ENCODE peak calls at places on chromosomes 5 and 9, in seven cellular contexts. One of them, this sample, is unnamed. For H3K36me3 and H3K9me3, the result is how much of the 10 kb centered on the place peaks cover.

GRCh38 chr9:22147818-22148573 is 138.9 kb upstream of the CDKN2B start:
- DNase-seq in HepG2: peak
- DNase-seq in mesenchymal stem cell: peak
- DNase-seq in upper lobe of left lung: no peak
- DNase-seq in fibroblast of lung: peak
- DNase-seq in neural progenitor cell: no peak
- DNase-seq in ovary: no peak
- DNase-seq in this sample: peak

GRCh38 chr5:139470821-139471300 is at the start of gene SMIM33:
- DNase-seq in neural progenitor cell: no peak
- DNase-seq in ovary: no peak
- DNase-seq in HepG2: no peak
- DNase-seq in mesenchymal stem cell: no peak
- DNase-seq in upper lobe of left lung: peak
- DNase-seq in fibroblast of lung: no peak
- DNase-seq in this sample: peak

GRCh38 chr9:20884985-20885593 is 146.4 kb downstream of the HACD4 start:
- DNase-seq in mesenchymal stem cell: peak
- DNase-seq in HepG2: peak
- DNase-seq in neural progenitor cell: peak
- DNase-seq in upper lobe of left lung: no peak
- DNase-seq in ovary: peak
- DNase-seq in fibroblast of lung: peak
- DNase-seq in this sample: peak

GRCh38 chr5:67268233-67269011 is 71.8 kb upstream of the CD180 start:
- DNase-seq in neural progenitor cell: peak
- DNase-seq in fibroblast of lung: peak
- DNase-seq in mesenchymal stem cell: peak
- DNase-seq in HepG2: peak
- DNase-seq in ovary: peak
- DNase-seq in upper lobe of left lung: peak
- DNase-seq in this sample: no peak

GRCh38 chr5:126658526-126658925 is 57.8 kb downstream of the PHAX start:
- DNase-seq in fibroblast of lung: no peak
- DNase-seq in mesenchymal stem cell: peak
- DNase-seq in upper lobe of left lung: no peak
- DNase-seq in HepG2: no peak
- DNase-seq in neural progenitor cell: peak
- DNase-seq in ovary: no peak
- DNase-seq in this sample: no peak

GRCh38 chr5:105503950-105504349 is 1941.4 kb upstream of the NUDT12 start:
- DNase-seq in neural progenitor cell: no peak
- DNase-seq in fibroblast of lung: peak
- DNase-seq in HepG2: no peak
- DNase-seq in ovary: no peak
- DNase-seq in upper lobe of left lung: no peak
- DNase-seq in mesenchymal stem cell: no peak
- DNase-seq in this sample: no peak

GRCh38 chr9:89536145-89536574 is 38.2 kb upstream of the SEMA4D start:
- DNase-seq in neural progenitor cell: no peak
- DNase-seq in fibroblast of lung: no peak
- DNase-seq in mesenchymal stem cell: no peak
- DNase-seq in upper lobe of left lung: no peak
- DNase-seq in ovary: no peak
- DNase-seq in HepG2: no peak
- DNase-seq in this sample: no peak

GRCh38 chr9:133564451-133564850 is 29.9 kb downstream of the ADAMTSL2 start:
- DNase-seq in neural progenitor cell: no peak
- DNase-seq in mesenchymal stem cell: peak
- DNase-seq in HepG2: no peak
- DNase-seq in upper lobe of left lung: no peak
- DNase-seq in fibroblast of lung: no peak
- DNase-seq in ovary: no peak
- DNase-seq in this sample: no peak

GRCh38 chr9:82513976-82514735 is 525.6 kb downstream of the SPATA31D1 start:
- DNase-seq in HepG2: no peak
- DNase-seq in ovary: no peak
- DNase-seq in upper lobe of left lung: no peak
- DNase-seq in neural progenitor cell: no peak
- DNase-seq in fibroblast of lung: peak
- DNase-seq in mesenchymal stem cell: no peak
- DNase-seq in this sample: no peak

GRCh38 chr5:109146611-109147010 is 263.2 kb downstream of the PJA2 start:
- DNase-seq in HepG2: no peak
- DNase-seq in mesenchymal stem cell: no peak
- DNase-seq in fibroblast of lung: peak
- DNase-seq in upper lobe of left lung: no peak
- DNase-seq in neural progenitor cell: no peak
- DNase-seq in ovary: no peak
- DNase-seq in this sample: no peak

GRCh38 chr9:116271307-116271706 is 117.7 kb downstream of the PAPPA start:
- DNase-seq in mesenchymal stem cell: no peak
- DNase-seq in ovary: no peak
- DNase-seq in HepG2: no peak
- DNase-seq in upper lobe of left lung: no peak
- DNase-seq in fibroblast of lung: no peak
- DNase-seq in neural progenitor cell: no peak
- DNase-seq in this sample: no peak

GRCh38 chr5:143106175-143106574 is 297.3 kb downstream of the NR3C1 start:
- DNase-seq in HepG2: peak
- DNase-seq in fibroblast of lung: peak
- DNase-seq in ovary: no peak
- DNase-seq in mesenchymal stem cell: peak
- DNase-seq in upper lobe of left lung: no peak
- DNase-seq in neural progenitor cell: peak
- DNase-seq in this sample: no peak

GRCh38 chr5:67476531-67476930 is 279.9 kb upstream of the CD180 start:
- DNase-seq in mesenchymal stem cell: peak
- DNase-seq in fibroblast of lung: peak
- DNase-seq in ovary: no peak
- DNase-seq in upper lobe of left lung: no peak
- DNase-seq in neural progenitor cell: no peak
- DNase-seq in HepG2: no peak
- DNase-seq in this sample: no peak

GRCh38 chr5:15383469-15383868 is 116.5 kb upstream of the FBXL7 start:
- DNase-seq in ovary: no peak
- DNase-seq in upper lobe of left lung: no peak
- DNase-seq in mesenchymal stem cell: peak
- DNase-seq in fibroblast of lung: peak
- DNase-seq in HepG2: peak
- DNase-seq in neural progenitor cell: peak
- DNase-seq in this sample: no peak

GRCh38 chr5:38831909-38832308 is 13.9 kb upstream of the OSMR start:
- DNase-seq in neural progenitor cell: peak
- DNase-seq in upper lobe of left lung: no peak
- DNase-seq in HepG2: peak
- DNase-seq in fibroblast of lung: peak
- DNase-seq in ovary: no peak
- DNase-seq in mesenchymal stem cell: peak
- DNase-seq in this sample: no peak

GRCh38 chr9:122374885-122375420 is 4.1 kb downstream of the PTGS1 start:
- DNase-seq in upper lobe of left lung: peak
- DNase-seq in neural progenitor cell: peak
- DNase-seq in mesenchymal stem cell: peak
- DNase-seq in HepG2: no peak
- DNase-seq in ovary: peak
- DNase-seq in fibroblast of lung: peak
- DNase-seq in this sample: no peak

GRCh38 chr5:7676455-7676854 is 174.5 kb downstream of the CFAP90 start:
- DNase-seq in ovary: no peak
- DNase-seq in fibroblast of lung: peak
- DNase-seq in mesenchymal stem cell: no peak
- DNase-seq in upper lobe of left lung: no peak
- DNase-seq in neural progenitor cell: no peak
- DNase-seq in HepG2: no peak
- DNase-seq in this sample: no peak

GRCh38 chr5:14900661-14901461 is 29.3 kb upstream of the ANKH start:
- DNase-seq in ovary: no peak
- DNase-seq in neural progenitor cell: no peak
- DNase-seq in mesenchymal stem cell: peak
- DNase-seq in fibroblast of lung: peak
- DNase-seq in upper lobe of left lung: no peak
- DNase-seq in HepG2: peak
- DNase-seq in this sample: no peak

GRCh38 chr5:59423021-59423420 is 470.5 kb downstream of the PDE4D start:
- DNase-seq in ovary: no peak
- DNase-seq in neural progenitor cell: no peak
- DNase-seq in fibroblast of lung: peak
- DNase-seq in upper lobe of left lung: no peak
- DNase-seq in mesenchymal stem cell: peak
- DNase-seq in HepG2: no peak
- DNase-seq in this sample: no peak

GRCh38 chr5:154896562-154896919 is 38.1 kb downstream of the CNOT8 start:
- DNase-seq in ovary: no peak
- DNase-seq in upper lobe of left lung: no peak
- DNase-seq in HepG2: no peak
- DNase-seq in mesenchymal stem cell: no peak
- DNase-seq in fibroblast of lung: no peak
- DNase-seq in neural progenitor cell: no peak
- DNase-seq in this sample: no peak

GRCh38 chr5:154898210-154898609 is 39.8 kb downstream of the CNOT8 start:
- DNase-seq in ovary: no peak
- DNase-seq in mesenchymal stem cell: no peak
- DNase-seq in neural progenitor cell: no peak
- DNase-seq in upper lobe of left lung: no peak
- DNase-seq in HepG2: no peak
- DNase-seq in fibroblast of lung: no peak
- DNase-seq in this sample: no peak

GRCh38 chr5:154895606-154896561 is 37.5 kb downstream of the CNOT8 start:
- DNase-seq in mesenchymal stem cell: no peak
- DNase-seq in neural progenitor cell: no peak
- DNase-seq in fibroblast of lung: no peak
- DNase-seq in ovary: no peak
- DNase-seq in HepG2: no peak
- DNase-seq in upper lobe of left lung: no peak
- DNase-seq in this sample: no peak

GRCh38 chr5:154893381-154893780 is 35.0 kb downstream of the CNOT8 start:
- DNase-seq in upper lobe of left lung: no peak
- DNase-seq in ovary: no peak
- DNase-seq in fibroblast of lung: no peak
- DNase-seq in mesenchymal stem cell: no peak
- DNase-seq in neural progenitor cell: no peak
- DNase-seq in HepG2: no peak
- DNase-seq in this sample: no peak

DNA sequence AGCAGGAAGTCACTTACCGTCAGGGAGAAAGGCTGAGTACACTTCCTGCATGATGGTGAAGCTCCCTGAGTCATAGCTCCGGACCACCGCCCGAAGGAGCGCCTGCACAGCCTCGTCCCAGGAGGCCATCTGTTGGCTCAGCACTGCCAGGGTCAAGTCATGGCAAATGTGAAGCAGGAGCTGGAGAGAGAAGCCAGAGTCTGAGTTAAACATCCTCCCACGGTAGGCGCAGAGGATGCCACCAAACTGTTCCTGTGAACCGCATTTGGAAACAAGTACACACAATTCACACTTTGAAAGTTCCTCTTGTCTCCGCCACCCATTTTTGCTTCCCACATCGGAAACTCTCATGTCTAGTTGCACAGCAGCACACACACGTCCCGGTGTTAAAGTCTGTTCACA is 33.9 kb downstream of the CNOT8 start:
- DNase-seq in upper lobe of left lung: no peak
- DNase-seq in mesenchymal stem cell: no peak
- DNase-seq in HepG2: no peak
- DNase-seq in fibroblast of lung: no peak
- DNase-seq in ovary: no peak
- DNase-seq in neural progenitor cell: no peak
- DNase-seq in this sample: no peak
- H3K36me3 ChIP-seq in upper lobe of left lung: half or more
- H3K36me3 ChIP-seq in mesenchymal stem cell: under half
- H3K36me3 ChIP-seq in HepG2: half or more
- H3K36me3 ChIP-seq in fibroblast of lung: under half
- H3K36me3 ChIP-seq in ovary: under half
- H3K36me3 ChIP-seq in neural progenitor cell: under half
- H3K36me3 ChIP-seq in this sample: half or more

GRCh38 chr9:4955836-4956235 is 29.2 kb upstream of the JAK2 start:
- DNase-seq in mesenchymal stem cell: no peak
- DNase-seq in fibroblast of lung: no peak
- DNase-seq in upper lobe of left lung: no peak
- DNase-seq in neural progenitor cell: no peak
- DNase-seq in ovary: no peak
- DNase-seq in HepG2: no peak
- DNase-seq in this sample: no peak
- H3K9me3 ChIP-seq in mesenchymal stem cell: under half
- H3K9me3 ChIP-seq in fibroblast of lung: under half
- H3K9me3 ChIP-seq in upper lobe of left lung: under half
- H3K9me3 ChIP-seq in neural progenitor cell: under half
- H3K9me3 ChIP-seq in ovary: under half
- H3K9me3 ChIP-seq in HepG2: under half
- H3K9me3 ChIP-seq in this sample: under half

GRCh38 chr5:147445951-147446350 is 63.9 kb downstream of the DPYSL3 start:
- DNase-seq in ovary: no peak
- DNase-seq in fibroblast of lung: no peak
- DNase-seq in neural progenitor cell: peak
- DNase-seq in upper lobe of left lung: no peak
- DNase-seq in HepG2: no peak
- DNase-seq in mesenchymal stem cell: no peak
- DNase-seq in this sample: no peak
- H3K27ac ChIP-seq in ovary: peak
- H3K27ac ChIP-seq in fibroblast of lung: no peak
- H3K27ac ChIP-seq in neural progenitor cell: peak
- H3K27ac ChIP-seq in upper lobe of left lung: peak
- H3K27ac ChIP-seq in HepG2: no peak
- H3K27ac ChIP-seq in mesenchymal stem cell: no peak
- H3K27ac ChIP-seq in this sample: no peak

GRCh38 chr9:129011761-129012281 is 16.3 kb downstream of the SH3GLB2 start:
- DNase-seq in mesenchymal stem cell: no peak
- DNase-seq in neural progenitor cell: no peak
- DNase-seq in HepG2: no peak
- DNase-seq in fibroblast of lung: no peak
- DNase-seq in ovary: no peak
- DNase-seq in upper lobe of left lung: peak
- DNase-seq in this sample: no peak
- H3K36me3 ChIP-seq in mesenchymal stem cell: half or more
- H3K36me3 ChIP-seq in neural progenitor cell: under half
- H3K36me3 ChIP-seq in HepG2: under half
- H3K36me3 ChIP-seq in fibroblast of lung: under half
- H3K36me3 ChIP-seq in ovary: under half
- H3K36me3 ChIP-seq in upper lobe of left lung: under half
- H3K36me3 ChIP-seq in this sample: half or more

GRCh38 chr5:98201006-98201620 is 572.4 kb upstream of the RGMB start:
- DNase-seq in mesenchymal stem cell: no peak
- DNase-seq in fibroblast of lung: peak
- DNase-seq in HepG2: no peak
- DNase-seq in ovary: no peak
- DNase-seq in upper lobe of left lung: no peak
- DNase-seq in neural progenitor cell: no peak
- DNase-seq in this sample: no peak
- H3K9me3 ChIP-seq in mesenchymal stem cell: under half
- H3K9me3 ChIP-seq in fibroblast of lung: under half
- H3K9me3 ChIP-seq in HepG2: under half
- H3K9me3 ChIP-seq in ovary: under half
- H3K9me3 ChIP-seq in upper lobe of left lung: under half
- H3K9me3 ChIP-seq in neural progenitor cell: under half
- H3K9me3 ChIP-seq in this sample: under half